ENCODE peak calls at places on chromosomes 2 and 18, in five cellular contexts. H, T, M, J and P are unnamed samples.

GRCh38 chr2:28818053-28818452 is 7.4 kb downstream of the SPDYA start:
- ATAC-seq in M (no peak), J (no peak), T (no peak), H (no peak), P (no peak)

GRCh38 chr2:172943992-172944793 is 131.5 kb upstream of the MAP3K20 start:
- ATAC-seq in T (no peak), M (no peak), H (no peak), J (no peak), P (no peak)

GRCh38 chr2:16061406-16062217 is 121.3 kb downstream of the MYCN start:
- ATAC-seq in T (no peak), M (no peak), H (no peak), J (no peak), P (no peak)

GRCh38 chr2:176129013-176129796 is at the start of gene HOXD8:
- ATAC-seq in T (no peak), H (no peak), M (peak), J (peak), P (peak)

GRCh38 chr2:171491292-171491691 is 31.0 kb upstream of the CYBRD1 start:
- ATAC-seq in T (no peak), J (no peak), H (no peak), M (no peak), P (no peak)

GRCh38 chr2:15798716-15799431 is 141.5 kb upstream of the MYCN start:
- ATAC-seq in J (no peak), T (no peak), H (no peak), M (no peak), P (no peak)

GRCh38 chr2:186299610-186300009 is 186.4 kb upstream of the ZC3H15 start:
- ATAC-seq in T (no peak), H (no peak), J (no peak), M (no peak), P (no peak)

GRCh38 chr2:144971937-144972336 is 452.0 kb upstream of the ZEB2 start:
- ATAC-seq in M (no peak), H (no peak), J (no peak), T (no peak), P (no peak)

GRCh38 chr2:129347486-129348217 is 631.8 kb upstream of the RAB6C start:
- ATAC-seq in M (peak), J (no peak), H (peak), T (no peak), P (peak)

GRCh38 chr2:231721641-231722310 is 13.5 kb downstream of the PTMA start:
- ATAC-seq in J (peak), T (no peak), M (no peak), H (no peak), P (no peak)

GRCh38 chr2:165453672-165454071 is 15.8 kb upstream of the CSRNP3 start:
- ATAC-seq in J (no peak), M (no peak), T (no peak), H (no peak), P (no peak)

GRCh38 chr2:29336741-29337340 is 221.6 kb downstream of the CLIP4 start:
- ATAC-seq in T (no peak), H (no peak), M (no peak), J (no peak), P (no peak)

GRCh38 chr2:73931531-73932500 is 5.1 kb downstream of the DGUOK start:
- ATAC-seq in T (no peak), M (no peak), J (no peak), H (no peak), P (peak)

GRCh38 chr18:58470292-58470691 is 158.6 kb downstream of the ALPK2 start:
- ATAC-seq in M (no peak), H (no peak), T (no peak), J (no peak), P (no peak)

GRCh38 chr2:47218066-47218581 is 63.0 kb upstream of the STPG4 start:
- ATAC-seq in J (no peak), T (no peak), M (no peak), H (no peak), P (no peak)

GRCh38 chr2:28311660-28312249 is 80.9 kb upstream of the FOSL2 start:
- ATAC-seq in M (peak), J (no peak), T (no peak), H (no peak), P (no peak)

GRCh38 chr2:11810237-11810977 is 64.0 kb downstream of the LPIN1 start:
- ATAC-seq in J (no peak), M (no peak), T (no peak), H (no peak), P (no peak)

GRCh38 chr2:33133436-33133835 is 186.7 kb downstream of the LTBP1 start:
- ATAC-seq in H (no peak), J (peak), T (no peak), M (peak), P (peak)

GRCh38 chr2:206850369-206850768 is 85.0 kb downstream of the FASTKD2 start:
- ATAC-seq in M (no peak), H (no peak), T (no peak), J (no peak), P (no peak)

GRCh38 chr2:8009010-8009597 is 672.8 kb upstream of the ID2 start:
- ATAC-seq in H (no peak), M (no peak), T (no peak), J (no peak), P (no peak)

GRCh38 chr18:57784816-57785144 is 18.3 kb downstream of the ATP8B1 start:
- ATAC-seq in H (no peak), M (no peak), T (no peak), J (no peak), P (no peak)

GRCh38 chr2:46170611-46171385 is 126.4 kb upstream of the EPAS1 start:
- ATAC-seq in M (no peak), T (no peak), H (no peak), J (no peak), P (peak)

GRCh38 chr2:168515502-168515901 is 59.4 kb downstream of the CERS6 start:
- ATAC-seq in M (peak), J (peak), H (no peak), T (no peak), P (no peak)

GRCh38 chr2:230262246-230262645 is 36.7 kb downstream of the SP140 start:
- ATAC-seq in M (no peak), J (no peak), H (no peak), T (no peak), P (no peak)

GRCh38 chr2:177680866-177681358 is 288.3 kb downstream of the AGPS start:
- ATAC-seq in M (no peak), T (no peak), H (no peak), J (no peak), P (no peak)

GRCh38 chr2:38682008-38682575 is 16.2 kb downstream of the GALM start:
- ATAC-seq in T (no peak), J (no peak), M (no peak), H (no peak), P (no peak)

GRCh38 chr18:25814841-25815458 is 275.5 kb downstream of the SS18 start:
- ATAC-seq in T (no peak), J (no peak), M (no peak), H (no peak), P (no peak)

GRCh38 chr2:190123956-190124355 is 61.4 kb upstream of the MSTN start:
- ATAC-seq in H (no peak), T (no peak), J (no peak), M (no peak), P (no peak)

GRCh38 chr2:119523959-119524694 is at the start of gene SCTR:
- ATAC-seq in T (peak), M (peak), H (no peak), J (peak), P (no peak)

GRCh38 chr2:204078003-204078698 is 141.6 kb downstream of the ICOS start:
- ATAC-seq in T (no peak), J (no peak), H (no peak), M (no peak), P (peak)

GRCh38 chr18:59502222-59502898 is 143.3 kb upstream of the LMAN1 start:
- ATAC-seq in J (peak), H (no peak), T (peak), M (peak), P (peak)

GRCh38 chr2:62321890-62322289 is 126.0 kb downstream of the B3GNT2 start:
- ATAC-seq in J (no peak), H (no peak), M (no peak), T (no peak), P (no peak)

GRCh38 chr2:133581027-133581760 is 12.9 kb upstream of the NCKAP5 start:
- ATAC-seq in H (no peak), T (peak), J (peak), M (no peak), P (peak)

GRCh38 chr2:96315400-96316071 is 9.6 kb upstream of the ITPRIPL1 start:
- ATAC-seq in M (peak), J (no peak), H (peak), T (no peak), P (no peak)

GRCh38 chr18:59303006-59303405 is 15.4 kb downstream of the CPLX4 start:
- ATAC-seq in T (no peak), M (no peak), J (no peak), H (no peak), P (no peak)

GRCh38 chr2:59935005-59935404 is 618.4 kb downstream of the BCL11A start:
- ATAC-seq in T (no peak), J (no peak), M (no peak), H (no peak), P (no peak)